ENCODE peak calls at places on chromosomes 12 and 14, in six cellular contexts. H is stimulated activated naive CD8-positive, alpha-beta T cell treated with anti-CD3 and anti-CD28 coated beads, Interleukin-15, Interleukin-2, amounts not matched to agents 100 U/mL and 50 U/mL, for 24 hours; V is heart right ventricle; Z is effector memory CD8-positive, alpha-beta T cell; N is T-helper 17 cell; B is left ventricle myocardium superior. I is an unnamed sample.

GRCh38 chr14:51533160-51533559 is 118.5 kb upstream of the FRMD6 start:
- ATAC-seq in V (no peak), B (no peak), Z (no peak), N (no peak), H (no peak), I (no peak)

GRCh38 chr14:73977896-73978295 is 27.8 kb downstream of the COQ6 start:
- ATAC-seq in B (no peak), N (no peak), H (no peak), Z (no peak), V (no peak), I (no peak)

GRCh38 chr12:122348505-122348904 is 74.0 kb downstream of the CLIP1 start:
- ATAC-seq in V (no peak), H (no peak), N (no peak), B (no peak), Z (no peak), I (no peak)

GRCh38 chr14:72664651-72665050 is 229.2 kb downstream of the DPF3 start:
- ATAC-seq in N (no peak), H (no peak), Z (no peak), B (no peak), V (no peak), I (no peak)

GRCh38 chr12:45898094-45898493 is 92.3 kb downstream of the SCAF11 start:
- ATAC-seq in Z (no peak), N (no peak), V (no peak), H (no peak), B (no peak), I (no peak)

GRCh38 chr12:46454981-46455380 is 82.4 kb upstream of the SLC38A2 start:
- ATAC-seq in N (no peak), V (no peak), B (no peak), H (no peak), Z (no peak), I (no peak)

GRCh38 chr12:113174461-113175384 is 10.6 kb downstream of the DDX54 start:
- ATAC-seq in V (peak), H (peak), Z (peak), B (peak), N (peak), I (peak)

GRCh38 chr12:65532744-65533143 is 254.3 kb downstream of the MSRB3 start:
- ATAC-seq in N (no peak), Z (no peak), V (no peak), B (no peak), H (no peak), I (no peak)

GRCh38 chr12:132788375-132789098 is 26.9 kb upstream of the ANKLE2 start:
- ATAC-seq in V (no peak), Z (no peak), N (no peak), H (peak), B (no peak), I (no peak)

GRCh38 chr12:9649532-9649940 is 20.0 kb upstream of the CLEC2D start:
- ATAC-seq in H (no peak), V (no peak), N (no peak), Z (no peak), B (no peak), I (peak)

GRCh38 chr12:12534134-12534866 is 28.4 kb downstream of the DUSP16 start:
- ATAC-seq in B (peak), V (peak), N (peak), H (peak), Z (no peak), I (no peak)